ENCODE peak calls at places on chromosomes 2 and 18, in five cellular contexts. One of them, this sample, is unnamed.
A peak's percentile ranks its signal among the peaks of the same experiment; 100 is the strongest.

GRCh38 chr2:55056024-55056521 is 5.8 kb upstream of the RTN4 start:
- DNase-seq in mucosa of descending colon: no peak
- DNase-seq in heart right ventricle: no peak
- DNase-seq in kidney: no peak
- DNase-seq in body of pancreas: no peak
- DNase-seq in this sample: no peak

GRCh38 chr2:168510125-168510756 is 54.2 kb downstream of the CERS6 start:
- DNase-seq in mucosa of descending colon: no peak
- DNase-seq in heart right ventricle: no peak
- DNase-seq in kidney: no peak
- DNase-seq in body of pancreas: no peak
- DNase-seq in this sample: no peak

GRCh38 chr2:181176540-181176939 is 196.1 kb downstream of the UBE2E3 start:
- DNase-seq in mucosa of descending colon: no peak
- DNase-seq in heart right ventricle: no peak
- DNase-seq in kidney: no peak
- DNase-seq in body of pancreas: no peak
- DNase-seq in this sample: no peak

GRCh38 chr2:317501-318424 is 29.9 kb upstream of the ALKAL2 start:
- DNase-seq in mucosa of descending colon: no peak
- DNase-seq in heart right ventricle: no peak
- DNase-seq in kidney: peak; percentile 53
- DNase-seq in body of pancreas: peak; percentile 30
- DNase-seq in this sample: no peak

GRCh38 chr2:177247693-177248262 is 16.7 kb downstream of the NFE2L2 start:
- DNase-seq in mucosa of descending colon: no peak
- DNase-seq in heart right ventricle: no peak
- DNase-seq in kidney: no peak
- DNase-seq in body of pancreas: no peak
- DNase-seq in this sample: no peak

GRCh38 chr18:36187138-36187825 is at the start of gene MOCOS:
- DNase-seq in mucosa of descending colon: peak; percentile 93
- DNase-seq in heart right ventricle: peak; percentile 72
- DNase-seq in kidney: peak; percentile 92
- DNase-seq in body of pancreas: peak; percentile 86
- DNase-seq in this sample: peak; percentile 79

GRCh38 chr18:49880656-49881055 is 67.3 kb upstream of the ACAA2 start:
- DNase-seq in mucosa of descending colon: no peak
- DNase-seq in heart right ventricle: no peak
- DNase-seq in kidney: no peak
- DNase-seq in body of pancreas: no peak
- DNase-seq in this sample: no peak

GRCh38 chr18:37218022-37218590 is 347.5 kb downstream of the CELF4 start:
- DNase-seq in mucosa of descending colon: no peak
- DNase-seq in heart right ventricle: no peak
- DNase-seq in kidney: no peak
- DNase-seq in body of pancreas: no peak
- DNase-seq in this sample: no peak

GRCh38 chr2:184203661-184204060 is 394.7 kb upstream of the ZNF804A start:
- DNase-seq in mucosa of descending colon: no peak
- DNase-seq in heart right ventricle: no peak
- DNase-seq in kidney: no peak
- DNase-seq in body of pancreas: no peak
- DNase-seq in this sample: no peak

GRCh38 chr18:9835796-9836195 is 50.0 kb upstream of the TXNDC2 start:
- DNase-seq in mucosa of descending colon: no peak
- DNase-seq in heart right ventricle: no peak
- DNase-seq in kidney: no peak
- DNase-seq in body of pancreas: no peak
- DNase-seq in this sample: no peak

GRCh38 chr18:47931707-47932103 is 1.2 kb upstream of the SMAD2 start:
- DNase-seq in mucosa of descending colon: peak; percentile 33
- DNase-seq in heart right ventricle: peak; percentile 15
- DNase-seq in kidney: no peak
- DNase-seq in body of pancreas: peak; percentile 38
- DNase-seq in this sample: peak; percentile 17

GRCh38 chr2:20640411-20641122 is 10.3 kb downstream of the HS1BP3 start:
- DNase-seq in mucosa of descending colon: no peak
- DNase-seq in heart right ventricle: no peak
- DNase-seq in kidney: peak; percentile 72
- DNase-seq in body of pancreas: no peak
- DNase-seq in this sample: peak; percentile 61

GRCh38 chr2:128422571-128422970 is 103.9 kb upstream of the HS6ST1 start:
- DNase-seq in mucosa of descending colon: no peak
- DNase-seq in heart right ventricle: no peak
- DNase-seq in kidney: peak; percentile 19
- DNase-seq in body of pancreas: no peak
- DNase-seq in this sample: peak; percentile 8

GRCh38 chr2:127932199-127932877 is 46.6 kb upstream of the AMMECR1L start:
- DNase-seq in mucosa of descending colon: no peak
- DNase-seq in heart right ventricle: no peak
- DNase-seq in kidney: no peak
- DNase-seq in body of pancreas: no peak
- DNase-seq in this sample: no peak

GRCh38 chr2:102703748-102704147 is 58.1 kb upstream of the TMEM182 start:
- DNase-seq in mucosa of descending colon: peak; percentile 68
- DNase-seq in heart right ventricle: no peak
- DNase-seq in kidney: no peak
- DNase-seq in body of pancreas: no peak
- DNase-seq in this sample: no peak

GRCh38 chr2:9143264-9143815 is 63.3 kb upstream of the ASAP2 start:
- DNase-seq in mucosa of descending colon: no peak
- DNase-seq in heart right ventricle: no peak
- DNase-seq in kidney: peak; percentile 46
- DNase-seq in body of pancreas: no peak
- DNase-seq in this sample: no peak
- H3K4me3 ChIP-seq in mucosa of descending colon: no peak overlapping the region
- H3K4me3 ChIP-seq in heart right ventricle: no peak overlapping the region
- H3K4me3 ChIP-seq in kidney: peak overlapping the region; percentile 43
- H3K4me3 ChIP-seq in body of pancreas: no peak overlapping the region
- H3K4me3 ChIP-seq in this sample: peak overlapping the region; percentile 9

DNA sequence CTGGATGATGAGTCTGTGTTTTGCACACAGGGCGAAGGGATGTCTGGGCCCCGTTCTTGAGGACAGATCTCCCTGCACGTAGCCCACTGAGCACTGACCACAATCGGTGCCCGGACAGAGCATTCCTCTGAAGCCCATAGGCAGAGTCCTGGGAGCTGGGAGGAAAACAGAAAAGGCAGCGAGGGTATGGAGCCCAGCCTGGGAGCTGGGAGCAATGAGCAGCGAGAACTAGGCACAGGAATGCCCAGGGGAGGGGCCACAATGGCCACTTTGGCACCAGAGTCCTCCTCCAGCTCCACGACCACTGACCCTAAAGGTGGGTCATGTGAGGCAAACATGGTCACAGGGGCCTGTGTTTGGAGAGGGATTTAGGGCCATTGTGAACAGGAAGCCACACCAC is 333.9 kb downstream of the EIPR1 start:
- DNase-seq in mucosa of descending colon: no peak
- DNase-seq in heart right ventricle: no peak
- DNase-seq in kidney: no peak
- DNase-seq in body of pancreas: no peak
- DNase-seq in this sample: no peak
- H3K9me3 ChIP-seq in mucosa of descending colon: no peaks in the 10 kb centered on the region
- H3K9me3 ChIP-seq in heart right ventricle: no peaks in the 10 kb centered on the region
- H3K9me3 ChIP-seq in kidney: no peaks in the 10 kb centered on the region
- H3K9me3 ChIP-seq in body of pancreas: no peaks in the 10 kb centered on the region
- H3K9me3 ChIP-seq in this sample: no peaks in the 10 kb centered on the region

GRCh38 chr2:7697052-7697451 is 779.8 kb downstream of the RNF144A start:
- DNase-seq in mucosa of descending colon: no peak
- DNase-seq in heart right ventricle: no peak
- DNase-seq in kidney: no peak
- DNase-seq in body of pancreas: no peak
- DNase-seq in this sample: no peak
- TF ChIP-seq CTCF in mucosa of descending colon: no peak
- TF ChIP-seq CTCF in heart right ventricle: no peak
- TF ChIP-seq CTCF in kidney: no peak
- TF ChIP-seq CTCF in body of pancreas: no peak
- TF ChIP-seq CTCF in this sample: no peak

GRCh38 chr2:75340560-75340959 is 141.2 kb upstream of the TACR1 start:
- DNase-seq in mucosa of descending colon: no peak
- DNase-seq in heart right ventricle: no peak
- DNase-seq in kidney: no peak
- DNase-seq in body of pancreas: no peak
- DNase-seq in this sample: no peak

GRCh38 chr2:75342504-75343175 is 143.3 kb upstream of the TACR1 start:
- DNase-seq in mucosa of descending colon: no peak
- DNase-seq in heart right ventricle: no peak
- DNase-seq in kidney: no peak
- DNase-seq in body of pancreas: no peak
- DNase-seq in this sample: no peak

GRCh38 chr2:75334076-75334475 is 134.8 kb upstream of the TACR1 start:
- DNase-seq in mucosa of descending colon: no peak
- DNase-seq in heart right ventricle: no peak
- DNase-seq in kidney: no peak
- DNase-seq in body of pancreas: no peak
- DNase-seq in this sample: no peak

GRCh38 chr2:75337619-75338018 is 138.3 kb upstream of the TACR1 start:
- DNase-seq in mucosa of descending colon: no peak
- DNase-seq in heart right ventricle: no peak
- DNase-seq in kidney: no peak
- DNase-seq in body of pancreas: no peak
- DNase-seq in this sample: no peak

DNA sequence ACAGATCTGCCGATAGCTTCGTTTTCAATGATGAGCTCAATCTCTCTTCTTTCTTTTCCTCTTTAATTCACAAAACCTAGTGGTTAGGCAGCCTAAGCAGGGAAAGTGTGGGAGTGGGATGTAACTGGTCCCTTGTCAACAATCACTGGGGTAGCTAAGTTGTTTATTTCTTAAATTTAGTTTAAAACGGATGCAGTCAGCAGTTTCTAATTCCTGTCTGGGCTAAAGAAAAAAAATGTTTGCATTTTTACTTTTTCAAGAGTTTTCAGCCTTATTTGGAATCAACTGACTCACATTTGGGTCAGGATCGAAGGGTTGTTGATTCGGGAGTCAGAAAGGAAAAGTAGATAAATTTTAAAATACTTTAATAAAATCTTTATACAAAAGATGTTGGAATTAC is 137.7 kb upstream of the TACR1 start:
- DNase-seq in mucosa of descending colon: no peak
- DNase-seq in heart right ventricle: no peak
- DNase-seq in kidney: no peak
- DNase-seq in body of pancreas: no peak
- DNase-seq in this sample: no peak
- H3K4me3 ChIP-seq in mucosa of descending colon: no peak overlapping the region
- H3K4me3 ChIP-seq in heart right ventricle: no peak overlapping the region
- H3K4me3 ChIP-seq in kidney: no peak overlapping the region
- H3K4me3 ChIP-seq in body of pancreas: no peak overlapping the region
- H3K4me3 ChIP-seq in this sample: no peak overlapping the region

GRCh38 chr2:44301111-44301510 is 25.8 kb downstream of the SLC3A1 start:
- DNase-seq in mucosa of descending colon: no peak
- DNase-seq in heart right ventricle: no peak
- DNase-seq in kidney: no peak
- DNase-seq in body of pancreas: no peak
- DNase-seq in this sample: no peak
- H3K9me3 ChIP-seq in mucosa of descending colon: no peaks in the 10 kb centered on the region
- H3K9me3 ChIP-seq in heart right ventricle: no peaks in the 10 kb centered on the region
- H3K9me3 ChIP-seq in kidney: no peaks in the 10 kb centered on the region
- H3K9me3 ChIP-seq in body of pancreas: no peaks in the 10 kb centered on the region
- H3K9me3 ChIP-seq in this sample: no peaks in the 10 kb centered on the region

GRCh38 chr18:7817596-7817995 is 250.5 kb downstream of the PTPRM start:
- DNase-seq in mucosa of descending colon: no peak
- DNase-seq in heart right ventricle: no peak
- DNase-seq in kidney: no peak
- DNase-seq in body of pancreas: peak; percentile 11
- DNase-seq in this sample: peak; percentile 22

GRCh38 chr18:7821784-7822183 is 254.7 kb downstream of the PTPRM start:
- DNase-seq in mucosa of descending colon: no peak
- DNase-seq in heart right ventricle: no peak
- DNase-seq in kidney: no peak
- DNase-seq in body of pancreas: no peak
- DNase-seq in this sample: no peak

GRCh38 chr18:7824970-7825369 is 257.9 kb downstream of the PTPRM start:
- DNase-seq in mucosa of descending colon: peak; percentile 19
- DNase-seq in heart right ventricle: peak; percentile 84
- DNase-seq in kidney: peak; percentile 77
- DNase-seq in body of pancreas: peak; percentile 13
- DNase-seq in this sample: no peak

DNA sequence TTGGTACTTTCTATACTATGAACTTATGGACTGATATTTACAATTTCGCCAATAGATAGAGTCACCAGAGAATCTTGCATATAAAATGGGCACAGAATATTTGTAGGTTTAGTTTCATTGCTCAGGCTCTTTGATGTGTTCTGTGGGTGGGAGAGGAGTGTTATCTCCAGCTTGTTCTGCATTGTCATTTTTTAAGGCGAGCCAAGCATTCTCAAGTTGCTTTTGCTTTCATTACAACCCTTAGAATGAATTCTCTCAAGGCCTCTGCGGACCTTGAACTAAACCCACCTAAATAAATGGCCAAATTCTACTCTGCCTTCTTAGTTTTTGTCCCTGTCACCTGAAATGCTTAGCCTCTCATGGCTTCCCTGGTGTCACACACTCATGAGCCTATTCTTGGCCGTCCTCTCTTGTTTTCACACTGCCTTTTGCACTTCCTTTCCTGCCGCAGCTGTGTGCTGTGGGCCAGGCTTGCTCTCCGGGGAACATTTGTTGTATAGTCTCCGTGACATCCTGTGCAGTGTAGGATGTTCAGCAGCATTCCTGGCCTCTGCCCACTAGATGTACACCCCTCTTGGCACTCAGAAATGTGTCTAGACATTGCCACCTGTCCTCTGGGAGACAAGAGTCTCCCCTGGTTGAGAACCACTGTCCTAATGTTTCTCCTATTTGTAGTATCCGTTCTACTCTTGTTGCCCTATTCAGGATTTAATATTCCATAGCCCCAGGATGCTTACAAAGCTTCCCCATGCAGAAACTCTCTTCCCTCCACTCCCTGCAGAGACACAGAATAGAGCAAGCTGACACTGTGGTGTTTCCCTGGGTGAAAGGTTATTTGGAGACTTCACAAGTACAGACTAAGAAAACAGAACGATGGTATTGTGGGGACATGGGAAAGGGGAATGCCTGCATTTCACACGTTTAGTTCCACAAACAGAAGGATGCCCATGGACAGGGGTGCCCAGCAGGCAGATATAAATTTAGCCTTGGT is 255.6 kb downstream of the PTPRM start:
- DNase-seq in mucosa of descending colon: no peak
- DNase-seq in heart right ventricle: peak; percentile 51
- DNase-seq in kidney: no peak
- DNase-seq in body of pancreas: no peak
- DNase-seq in this sample: no peak
- TF ChIP-seq CTCF in mucosa of descending colon: no peak
- TF ChIP-seq CTCF in heart right ventricle: no peak
- TF ChIP-seq CTCF in kidney: no peak
- TF ChIP-seq CTCF in body of pancreas: no peak
- TF ChIP-seq CTCF in this sample: no peak

GRCh38 chr2:241541564-241542277 is 16.8 kb upstream of the BOK start:
- DNase-seq in mucosa of descending colon: no peak
- DNase-seq in heart right ventricle: no peak
- DNase-seq in kidney: no peak
- DNase-seq in body of pancreas: no peak
- DNase-seq in this sample: no peak
- H3K4me3 ChIP-seq in mucosa of descending colon: no peak overlapping the region
- H3K4me3 ChIP-seq in heart right ventricle: peak overlapping the region; percentile 28
- H3K4me3 ChIP-seq in kidney: no peak overlapping the region
- H3K4me3 ChIP-seq in body of pancreas: no peak overlapping the region
- H3K4me3 ChIP-seq in this sample: peak overlapping the region; percentile 35

This sample was measured in uterus.